ENCODE peak calls at places on chromosomes 4 and X, in six cellular contexts. B is A172; I is HEK293T; M is RPMI7951; W is Panc1; P is CD4-positive, alpha-beta T cell. K is an unnamed sample.

GRCh38 chr4:24404281-24404680 is 180.1 kb downstream of the DHX15 start:
- DNase-seq in B (no peak), P (no peak), I (no peak), W (no peak), M (no peak), K (no peak)

GRCh38 chr4:138749303-138749702 is 266.3 kb upstream of the NOCT start:
- DNase-seq in P (no peak), M (no peak), I (no peak), W (no peak), B (no peak), K (no peak)

GRCh38 chr4:56637791-56638190 is 43.3 kb downstream of the HOPX start:
- DNase-seq in M (no peak), I (no peak), W (no peak), P (no peak), B (no peak), K (no peak)

GRCh38 chr4:173318648-173319211 is 15.4 kb downstream of the HMGB2 start:
- DNase-seq in P (no peak), B (peak), W (no peak), I (no peak), M (peak), K (peak)

GRCh38 chrX:18640686-18641085 is 31.2 kb downstream of the RS1 start:
- DNase-seq in I (no peak), M (no peak), B (no peak), P (no peak), W (no peak), K (no peak)

GRCh38 chr4:125484912-125485311 is 170.2 kb downstream of the FAT4 start:
- DNase-seq in M (no peak), W (no peak), B (no peak), P (no peak), I (no peak), K (no peak)

GRCh38 chr4:76283900-76284299 is 22.6 kb upstream of the STBD1 start:
- DNase-seq in W (no peak), B (no peak), P (no peak), M (peak), I (no peak), K (no peak)

GRCh38 chr4:153822316-153822715 is 33.4 kb upstream of the SFRP2 start:
- DNase-seq in M (no peak), I (no peak), P (no peak), B (no peak), W (no peak), K (no peak)

GRCh38 chr4:54658321-54659093 is 750 bp downstream of the KIT start:
- DNase-seq in W (no peak), M (peak), I (peak), B (peak), P (no peak), K (no peak)

GRCh38 chr4:184386271-184386781 is 88.0 kb downstream of the IRF2 start:
- DNase-seq in P (no peak), I (no peak), B (no peak), W (no peak), M (no peak), K (no peak)

GRCh38 chr4:3287271-3287971 is 5.4 kb upstream of the RGS12 start:
- DNase-seq in B (no peak), I (no peak), W (no peak), P (no peak), M (no peak), K (no peak)

GRCh38 chr4:26874110-26874509 is 13.5 kb downstream of the STIM2 start:
- DNase-seq in I (no peak), W (no peak), M (no peak), B (no peak), P (no peak), K (no peak)

GRCh38 chr4:138182838-138183426 is 59.2 kb downstream of the SLC7A11 start:
- DNase-seq in P (no peak), I (peak), B (peak), M (peak), W (no peak), K (peak)

GRCh38 chr4:98166025-98166730 is 22.9 kb upstream of the STPG2 start:
- DNase-seq in I (no peak), W (no peak), P (no peak), M (peak), B (peak), K (peak)

GRCh38 chr4:138870739-138871633 is 144.6 kb upstream of the NOCT start:
- DNase-seq in P (peak), W (peak), I (peak), B (peak), M (peak), K (peak)

GRCh38 chr4:25993564-25994185 is 79.7 kb downstream of the SMIM20 start:
- DNase-seq in P (no peak), B (peak), W (no peak), M (peak), I (peak), K (peak)

GRCh38 chr4:75723802-75724065 is 643 bp upstream of the USO1 start:
- DNase-seq in W (no peak), M (no peak), B (no peak), I (no peak), P (no peak), K (no peak)

GRCh38 chr4:109873791-109874514 is 26.0 kb downstream of the LRIT3 start:
- DNase-seq in P (no peak), W (no peak), B (peak), M (no peak), I (no peak), K (no peak)

GRCh38 chrX:41475611-41476241 is 28.6 kb downstream of the NYX start:
- DNase-seq in W (no peak), I (no peak), B (no peak), P (no peak), M (no peak), K (no peak)

GRCh38 chr4:36317731-36318130 is 36.3 kb downstream of the DTHD1 start:
- DNase-seq in M (no peak), P (no peak), I (no peak), B (no peak), W (no peak), K (no peak)

GRCh38 chrX:101530944-101531343 is 19.4 kb upstream of the ARMCX1 start:
- DNase-seq in M (no peak), W (no peak), P (no peak), I (no peak), B (no peak), K (no peak)

GRCh38 chrX:826026-826425 is 195.4 kb downstream of the SHOX start:
- DNase-seq in B (peak), I (no peak), M (peak), W (no peak), P (no peak), K (no peak)

GRCh38 chr4:82268050-82268825 is 105.6 kb downstream of the HNRNPD start:
- DNase-seq in P (peak), I (peak), B (peak), W (peak), M (peak), K (peak)

GRCh38 chrX:20348139-20348538 is 81.4 kb upstream of the RPS6KA3 start:
- DNase-seq in P (no peak), M (no peak), W (no peak), I (no peak), B (no peak), K (no peak)

GRCh38 chr4:18113710-18114331 is 92.3 kb upstream of the LCORL start:
- DNase-seq in M (no peak), I (no peak), W (no peak), P (no peak), B (no peak), K (no peak)

GRCh38 chr4:162349395-162349794 is 185.6 kb upstream of the FSTL5 start:
- DNase-seq in I (no peak), B (no peak), W (no peak), M (no peak), P (no peak), K (no peak)

GRCh38 chrX:2705036-2705435 is 13.9 kb downstream of the CD99 start:
- DNase-seq in B (no peak), I (no peak), P (no peak), W (no peak), M (no peak), K (no peak)

GRCh38 chr4:46946914-46947313 is 37.9 kb upstream of the COX7B2 start:
- DNase-seq in B (no peak), I (no peak), W (no peak), P (no peak), M (no peak), K (peak)

GRCh38 chrX:153338836-153339235 is 4.9 kb downstream of the ZNF275 start:
- DNase-seq in I (no peak), M (no peak), B (no peak), P (no peak), W (no peak), K (no peak)

GRCh38 chr4:182486895-182487294 is 243.7 kb downstream of the TENM3 start:
- DNase-seq in B (peak), P (no peak), W (no peak), I (no peak), M (peak), K (no peak)

GRCh38 chrX:70455366-70456202 is 10.9 kb downstream of the DLG3 start:
- DNase-seq in M (no peak), I (no peak), B (no peak), P (no peak), W (no peak), K (no peak)

GRCh38 chrX:70505451-70505841 is 60.8 kb downstream of the DLG3 start:
- DNase-seq in B (no peak), I (no peak), P (no peak), W (no peak), M (no peak), K (no peak)

GRCh38 chr4:112069110-112069509 is 76.1 kb upstream of the FAM241A start:
- DNase-seq in P (no peak), B (no peak), I (no peak), M (no peak), W (no peak), K (no peak)

GRCh38 chrX:47614618-47615017 is 5.0 kb downstream of the SYN1 start:
- DNase-seq in I (no peak), M (no peak), W (no peak), B (no peak), P (no peak), K (no peak)

GRCh38 chr4:6404611-6405416 is 67.6 kb downstream of the PPP2R2C start:
- DNase-seq in P (no peak), B (no peak), M (no peak), W (no peak), I (no peak), K (no peak)

GRCh38 chrX:2828404-2829065 is at the start of gene GYG2:
- DNase-seq in I (peak), W (no peak), B (no peak), M (peak), P (no peak), K (peak)